ENCODE peak calls at places on chromosome 11, in five cellular contexts. O is NCI-H2029, S is HFFc6, R is AG09309, A is kidney glomerular epithelial cell. Y is an unnamed sample.

GRCh38 chr11:34501962-34502361 is 11.6 kb downstream of the ELF5 start:
- DNase-seq in O (peak; percentile 39), S (no peak), R (no peak), A (no peak), Y (no peak)

GRCh38 chr11:104650234-104650633 is 248.0 kb downstream of the CASP12 start:
- DNase-seq in O (no peak), S (no peak), R (no peak), A (no peak), Y (no peak)

GRCh38 chr11:46367244-46367915 is 14.1 kb upstream of the MDK start:
- DNase-seq in O (no peak), S (peak; percentile 24), R (no peak), A (no peak), Y (no peak)

GRCh38 chr11:15705886-15706285 is 591.2 kb downstream of the INSC start:
- DNase-seq in O (no peak), S (no peak), R (no peak), A (no peak), Y (no peak)

GRCh38 chr11:63556404-63556803 is 6.8 kb downstream of the PLAAT2 start:
- DNase-seq in O (no peak), S (no peak), R (no peak), A (no peak), Y (no peak)

GRCh38 chr11:2451916-2452694 is 7.3 kb downstream of the KCNQ1 start:
- DNase-seq in O (no peak), S (no peak), R (no peak), A (no peak), Y (no peak)

GRCh38 chr11:18408558-18409242 is 3.4 kb upstream of the LDHC start:
- DNase-seq in O (no peak), S (no peak), R (no peak), A (no peak), Y (no peak)

GRCh38 chr11:45856044-45856468 is 8.8 kb downstream of the CRY2 start:
- DNase-seq in O (no peak), S (no peak), R (peak; percentile 75), A (no peak), Y (no peak)

GRCh38 chr11:128724891-128725611 is 31.2 kb downstream of the FLI1 start:
- DNase-seq in O (no peak), S (no peak), R (no peak), A (no peak), Y (no peak)

GRCh38 chr11:120181446-120181992 is 29.3 kb upstream of the OAF start:
- DNase-seq in O (no peak), S (no peak), R (no peak), A (no peak), Y (no peak)

GRCh38 chr11:129881570-129882170 is 13.7 kb downstream of the NFRKB start:
- DNase-seq in O (peak; percentile 7), S (peak; percentile 26), R (no peak), A (no peak), Y (no peak)

GRCh38 chr11:120547871-120548681 is 36.5 kb downstream of the GRIK4 start:
- DNase-seq in O (peak; percentile 85), S (peak; percentile 98), R (peak; percentile 82), A (peak; percentile 96), Y (peak; percentile 75)

GRCh38 chr11:70173018-70173417 is 30.1 kb upstream of the FADD start:
- DNase-seq in O (no peak), S (no peak), R (no peak), A (no peak), Y (no peak)

GRCh38 chr11:10514210-10514609 is 26.8 kb downstream of the RNF141 start:
- DNase-seq in O (no peak), S (no peak), R (no peak), A (no peak), Y (no peak)

GRCh38 chr11:58030653-58031052 is at the start of gene OR6Q1:
- DNase-seq in O (no peak), S (no peak), R (no peak), A (no peak), Y (no peak)

Y was measured in non-pigmented ciliary epithelial cell.